ENCODE peak calls at places on chromosome 21, in four cellular contexts. O is A549, Y is OCI-LY7, D is B cell. N is an unnamed sample.

GRCh38 chr21:46344219-46344915 is 20.4 kb downstream of the PCNT start:
- DNase-seq in O (no peak), D (no peak), Y (no peak), N (no peak)

GRCh38 chr21:45076245-45076661 is 1.9 kb downstream of the ADARB1 start:
- DNase-seq in Y (no peak), O (no peak), D (no peak), N (no peak)

GRCh38 chr21:42735061-42735460 is 81.6 kb downstream of the PDE9A start:
- DNase-seq in O (no peak), D (no peak), Y (no peak), N (no peak)

GRCh38 chr21:21003701-21004100 is 5.5 kb downstream of the NCAM2 start:
- DNase-seq in Y (peak; percentile 1), O (no peak), D (no peak), N (no peak)

GRCh38 chr21:33075596-33076195 is 5.8 kb downstream of the OLIG1 start:
- DNase-seq in O (no peak), D (no peak), Y (no peak), N (no peak)

GRCh38 chr21:20250337-20250736 is 747.9 kb upstream of the NCAM2 start:
- DNase-seq in D (no peak), Y (no peak), O (no peak), N (no peak)

GRCh38 chr21:37536616-37537278 is 170.2 kb downstream of the DYRK1A start:
- DNase-seq in Y (no peak), D (no peak), O (no peak), N (no peak)

GRCh38 chr21:45252448-45252925 is 35.2 kb downstream of the POFUT2 start:
- DNase-seq in D (no peak), Y (no peak), O (no peak), N (no peak)

GRCh38 chr21:41361786-41362604 is at the start of gene MX2:
- DNase-seq in O (no peak), Y (peak; percentile 35), D (peak; percentile 73), N (no peak)

GRCh38 chr21:45997495-45998275 is 16.1 kb downstream of the COL6A1 start:
- DNase-seq in Y (no peak), D (peak; percentile 39), O (no peak), N (no peak)

GRCh38 chr21:14306143-14306907 is 76.6 kb downstream of the HSPA13 start:
- DNase-seq in Y (peak; percentile 7), O (no peak), D (no peak), N (no peak)

GRCh38 chr21:45735259-45736000 is 91.9 kb downstream of the PCBP3 start:
- DNase-seq in Y (no peak), D (no peak), O (no peak), N (no peak)

GRCh38 chr21:42627527-42628289 is 25.7 kb upstream of the PDE9A start:
- DNase-seq in D (no peak), Y (no peak), O (no peak), N (no peak)

GRCh38 chr21:17570773-17571172 is 41.9 kb downstream of the BTG3 start:
- DNase-seq in Y (no peak), O (no peak), D (no peak), N (no peak)

GRCh38 chr21:29114765-29115164 is 15.7 kb upstream of the MAP3K7CL start:
- DNase-seq in O (peak; percentile 9), D (no peak), Y (no peak), N (no peak)

GRCh38 chr21:29302340-29302991 is 3.7 kb downstream of the BACH1 start:
- DNase-seq in Y (no peak), O (no peak), D (no peak), N (no peak)

GRCh38 chr21:17900990-17901385 is 81.8 kb upstream of the C21orf91 start:
- DNase-seq in Y (no peak), D (no peak), O (no peak), N (no peak)

GRCh38 chr21:43268804-43269186 is 100.0 kb downstream of the CRYAA start:
- DNase-seq in Y (no peak), D (no peak), O (no peak), N (no peak)

GRCh38 chr21:16794944-16795343 is 717.9 kb upstream of the CXADR start:
- DNase-seq in Y (no peak), O (peak; percentile 1), D (no peak), N (no peak)

GRCh38 chr21:45373991-45374816 is 30.8 kb upstream of the COL18A1 start:
- DNase-seq in Y (no peak), D (no peak), O (no peak), N (no peak)

GRCh38 chr21:45615145-45615711 is 28.3 kb upstream of the PCBP3 start:
- DNase-seq in Y (peak; percentile 18), O (no peak), D (peak; percentile 72), N (no peak)

DNA sequence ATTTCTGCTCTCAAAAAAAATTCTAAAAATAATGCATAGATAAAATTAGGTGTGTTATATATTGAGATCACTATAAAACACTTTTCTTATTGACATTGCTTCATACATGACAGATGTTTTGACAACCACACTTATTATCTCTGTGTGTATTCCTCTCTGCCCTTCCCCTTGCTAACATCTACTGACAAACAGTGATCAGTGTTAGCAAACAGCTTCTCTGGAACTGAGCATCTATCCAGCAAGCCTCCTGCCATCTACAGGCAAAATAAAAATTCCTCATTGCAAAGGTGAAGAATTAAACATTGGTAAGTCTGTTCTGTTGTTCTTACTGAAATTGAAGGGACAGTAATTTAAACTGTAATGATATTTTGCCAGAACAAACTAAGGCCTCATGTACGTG is 2153.9 kb downstream of the NCAM2 start:
- DNase-seq in Y (no peak), D (no peak), O (no peak), N (no peak)
- TF ChIP-seq CTCF in Y (no peak), D (no peak), O (no peak), N (no peak)

GRCh38 chr21:38888956-38889605 is 83.4 kb downstream of the ETS2 start:
- DNase-seq in D (no peak), O (no peak), Y (no peak), N (no peak)
- TF ChIP-seq CTCF in D (no peak), O (no peak), Y (no peak), N (no peak)

DNA sequence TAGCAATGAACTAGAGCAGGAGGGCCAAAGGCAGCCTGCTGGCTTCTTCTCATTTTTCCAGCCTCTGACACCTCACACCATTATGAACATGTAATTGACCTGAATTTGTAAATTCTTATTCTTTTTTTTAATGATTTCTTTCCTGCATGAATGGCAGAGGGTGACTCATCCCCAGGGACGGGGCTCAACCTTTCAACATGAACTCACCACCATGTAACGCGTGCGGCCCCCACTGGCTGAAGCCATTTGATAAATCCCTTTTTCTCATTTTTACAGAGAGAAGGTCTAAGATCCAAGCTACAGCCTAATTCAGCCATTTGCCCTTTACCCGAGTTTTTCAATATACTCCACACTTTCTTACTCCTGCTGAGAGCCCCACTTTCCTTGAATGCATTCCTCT is 9.3 kb upstream of the ETS2 start:
- DNase-seq in D (no peak), O (no peak), Y (no peak), N (no peak)
- TF ChIP-seq CTCF in D (no peak), O (no peak), Y (no peak), N (no peak)

GRCh38 chr21:36322083-36322424 is 2.1 kb downstream of the MORC3 start:
- DNase-seq in D (no peak), Y (no peak), O (no peak), N (no peak)
- TF ChIP-seq CTCF in D (no peak), Y (no peak), O (no peak), N (no peak)

GRCh38 chr21:36008505-36008904 is 51.8 kb downstream of the SETD4 start:
- DNase-seq in O (no peak), D (no peak), Y (no peak), N (no peak)
- TF ChIP-seq CTCF in O (no peak), D (no peak), Y (no peak), N (no peak)

GRCh38 chr21:26732442-26733221 is 112.6 kb downstream of the ADAMTS1 start:
- DNase-seq in D (no peak), Y (peak; percentile 8), O (no peak), N (no peak)
- TF ChIP-seq CTCF in D (peak; percentile 47), Y (peak; percentile 71), O (no peak), N (peak; percentile 74)

GRCh38 chr21:39712976-39713375 is 32.0 kb upstream of the IGSF5 start:
- DNase-seq in O (no peak), D (no peak), Y (no peak), N (no peak)
- TF ChIP-seq CTCF in O (no peak), D (no peak), Y (peak; percentile 15), N (peak; percentile 37)

GRCh38 chr21:27704567-27705166 is 737.8 kb upstream of the ADAMTS5 start:
- DNase-seq in Y (no peak), D (no peak), O (no peak), N (no peak)
- TF ChIP-seq CTCF in Y (no peak), D (no peak), O (no peak), N (no peak)

DNA sequence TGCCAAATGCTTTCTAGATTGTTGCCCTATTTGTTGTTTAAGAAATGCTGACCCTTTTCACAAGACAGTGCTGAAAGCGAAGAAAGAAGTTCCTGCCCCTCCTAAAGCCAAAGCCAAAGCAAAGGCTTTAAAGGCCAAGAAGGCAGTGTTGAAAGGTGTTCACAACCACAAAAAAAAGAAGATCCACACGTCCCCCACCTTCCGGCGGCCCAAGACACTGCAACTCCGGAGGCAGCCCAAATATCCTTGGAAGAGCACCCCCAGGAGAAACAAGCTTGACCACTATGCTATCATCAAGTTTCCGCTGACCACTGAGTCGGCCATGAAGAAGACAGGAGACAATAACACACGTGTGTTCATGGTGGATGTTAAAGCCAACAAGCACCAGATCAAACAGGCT is 55.7 kb downstream of the PSMG1 start:
- DNase-seq in Y (no peak), O (no peak), D (no peak), N (no peak)
- TF ChIP-seq CTCF in Y (no peak), O (no peak), D (no peak), N (no peak)